ENCODE peak calls at places on chromosomes 12 and 14, in four cellular contexts. Z, F, K and P are unnamed samples.

GRCh38 chr12:89350661-89351488 is 1.4 kb downstream of the DUSP6 start:
- DNase-seq in F (no peak), K (no peak), Z (no peak), P (no peak)

GRCh38 chr14:68143341-68143807 is 323.8 kb downstream of the RAD51B start:
- DNase-seq in Z (no peak), F (no peak), K (no peak), P (no peak)

GRCh38 chr14:68039593-68039992 is 220.0 kb downstream of the RAD51B start:
- DNase-seq in F (no peak), K (no peak), Z (no peak), P (no peak)

GRCh38 chr14:106875503-106875902 is 1349.1 kb downstream of the TMEM121 start:
- DNase-seq in F (no peak), K (no peak), Z (no peak), P (no peak)

GRCh38 chr14:51353901-51354300 is 113.9 kb downstream of the TMX1 start:
- DNase-seq in Z (no peak), F (no peak), K (no peak), P (no peak)

GRCh38 chr12:113918306-113918705 is 47.8 kb downstream of the RBM19 start:
- DNase-seq in Z (no peak), K (no peak), F (no peak), P (no peak)

GRCh38 chr14:73263606-73264005 is 26.3 kb downstream of the PAPLN start:
- DNase-seq in F (no peak), Z (no peak), K (no peak), P (no peak)

GRCh38 chr14:23147676-23148075 is 28.6 kb upstream of the CEBPE start:
- DNase-seq in F (no peak), K (no peak), Z (no peak), P (no peak)

GRCh38 chr12:57216931-57217871 is 607 bp downstream of the NXPH4 start:
- DNase-seq in F (no peak), Z (no peak), K (peak), P (peak)

GRCh38 chr14:91796622-91797347 is 64.9 kb upstream of the CATSPERB start:
- DNase-seq in K (no peak), F (no peak), Z (no peak), P (no peak)

GRCh38 chr14:66036598-66036997 is 449.6 kb upstream of the CCDC196 start:
- DNase-seq in Z (no peak), K (no peak), F (no peak), P (no peak)

GRCh38 chr14:93033983-93034670 is 81.6 kb downstream of the ITPK1 start:
- DNase-seq in F (no peak), Z (no peak), K (peak), P (peak)

GRCh38 chr14:34426313-34427295 is 35.4 kb downstream of the SPTSSA start:
- DNase-seq in Z (no peak), K (no peak), F (no peak), P (no peak)

GRCh38 chr14:35215110-35215872 is 76.9 kb upstream of the PSMA6 start:
- DNase-seq in Z (peak), F (no peak), K (no peak), P (peak)

GRCh38 chr12:54977155-54977554 is 7.4 kb downstream of the TESPA1 start:
- DNase-seq in F (no peak), K (no peak), Z (no peak), P (no peak)

GRCh38 chr14:99938376-99938775 is 126.8 kb upstream of the EVL start:
- DNase-seq in Z (no peak), F (no peak), K (no peak), P (no peak)

GRCh38 chr12:60172696-60173095 is 576.9 kb downstream of the SLC16A7 start:
- DNase-seq in K (no peak), F (no peak), Z (no peak), P (no peak)

GRCh38 chr12:63212316-63212715 is 61.3 kb upstream of the AVPR1A start:
- DNase-seq in K (no peak), F (no peak), Z (no peak), P (no peak)

GRCh38 chr14:74350944-74351323 is 2.7 kb downstream of the VRTN start:
- DNase-seq in F (no peak), K (no peak), Z (no peak), P (no peak)

GRCh38 chr12:8065991-8066594 is at the start of gene C3AR1:
- DNase-seq in Z (no peak), F (no peak), K (no peak), P (no peak)

GRCh38 chr14:70707138-70708038 is 65.7 kb downstream of the TTC9 start:
- DNase-seq in Z (peak), K (no peak), F (peak), P (no peak)

GRCh38 chr12:125512541-125513298 is 447.5 kb downstream of the AACS start:
- DNase-seq in K (no peak), Z (no peak), F (no peak), P (no peak)

GRCh38 chr14:74275265-74275841 is 27.4 kb downstream of the ABCD4 start:
- DNase-seq in F (no peak), K (no peak), Z (no peak), P (no peak)

GRCh38 chr14:50829472-50830043 is 1.4 kb downstream of the NIN start:
- DNase-seq in F (no peak), Z (no peak), K (no peak), P (no peak)

GRCh38 chr12:6771091-6771495 is 1.2 kb upstream of the LAG3 start:
- DNase-seq in K (no peak), F (no peak), Z (no peak), P (no peak)

GRCh38 chr12:127680516-127680915 is 586.5 kb upstream of the TMEM132C start:
- DNase-seq in F (no peak), Z (no peak), K (no peak), P (no peak)

GRCh38 chr14:54724772-54725325 is 157.9 kb downstream of the SAMD4A start:
- DNase-seq in K (no peak), F (no peak), Z (no peak), P (no peak)

GRCh38 chr12:45415393-45415817 is 199.5 kb downstream of the ANO6 start:
- DNase-seq in Z (peak), K (no peak), F (peak), P (peak)

GRCh38 chr14:35808076-35808657 is 928 bp downstream of the RALGAPA1 start:
- DNase-seq in Z (no peak), F (no peak), K (peak), P (peak)

GRCh38 chr12:2406903-2407302 is 354.1 kb downstream of the CACNA1C start:
- DNase-seq in F (no peak), K (no peak), Z (no peak), P (no peak)

GRCh38 chr12:71556881-71557280 is 106.8 kb downstream of the ZFC3H1 start:
- DNase-seq in Z (peak), K (no peak), F (no peak), P (no peak)

GRCh38 chr12:93322784-93323183 is 54.9 kb upstream of the NUDT4 start:
- DNase-seq in Z (no peak), K (no peak), F (no peak), P (no peak)

GRCh38 chr12:92206596-92206995 is 61.0 kb upstream of the BTG1 start:
- DNase-seq in K (no peak), F (no peak), Z (no peak), P (no peak)

GRCh38 chr12:92210062-92210461 is 64.4 kb upstream of the BTG1 start:
- DNase-seq in K (no peak), Z (no peak), F (peak), P (no peak)

DNA sequence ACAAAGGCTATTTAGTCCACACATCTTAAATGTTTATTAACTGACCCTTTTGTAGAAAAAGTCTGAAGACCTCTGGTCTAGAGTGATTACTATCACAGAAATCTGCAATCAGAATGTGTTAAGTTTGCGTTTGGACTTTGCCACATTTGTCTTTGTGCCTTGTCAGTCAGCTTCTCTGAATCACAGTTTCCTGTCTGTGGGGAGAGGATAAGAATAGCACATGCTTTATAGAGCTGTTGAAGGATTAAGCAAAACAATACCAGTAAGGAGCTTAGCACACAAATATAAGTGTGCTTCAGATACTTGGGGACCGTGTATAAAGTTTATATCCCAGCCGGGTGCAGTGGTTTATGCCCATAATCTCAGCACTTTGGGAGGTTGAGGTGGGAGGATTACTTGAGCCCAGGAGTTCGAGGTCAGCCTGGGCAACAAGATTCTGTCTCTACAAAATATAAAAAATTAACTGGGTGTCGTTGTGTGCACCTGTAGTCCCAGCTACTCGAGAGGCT is 63.0 kb upstream of the BTG1 start:
- DNase-seq in F (peak), K (no peak), Z (no peak), P (no peak)
- TF ChIP-seq FOXK2 in F (no peak), K (peak), Z (no peak), P (no peak)

DNA sequence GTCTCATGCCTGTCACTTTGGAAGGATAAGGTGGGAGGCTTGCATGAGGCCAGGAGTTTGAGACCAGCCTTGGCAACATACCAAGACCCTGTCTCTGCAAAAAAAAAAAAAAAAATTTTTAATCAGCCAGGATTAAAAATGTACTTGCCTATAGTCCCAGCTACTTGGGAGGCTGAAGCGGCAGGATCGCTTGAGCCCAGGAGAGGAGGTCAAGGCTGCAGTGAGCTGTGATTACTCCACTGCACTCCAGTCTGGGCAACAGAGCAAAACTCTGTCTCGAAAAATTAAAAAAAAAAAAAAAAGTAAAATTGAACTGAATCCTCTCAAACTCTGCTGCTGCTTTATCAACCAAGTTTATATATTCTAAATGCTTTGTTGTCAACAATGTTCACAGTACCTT is 128.1 kb upstream of the AEBP2 start:
- DNase-seq in K (no peak), F (no peak), Z (no peak), P (no peak)
- TF ChIP-seq FOXK2 in K (no peak), F (no peak), Z (no peak), P (no peak)

GRCh38 chr12:120150919-120151525 is 34.5 kb upstream of the RAB35 start:
- DNase-seq in Z (no peak), F (no peak), K (no peak), P (no peak)
- TF ChIP-seq FOXK2 in Z (no peak), F (no peak), K (no peak), P (no peak)

DNA sequence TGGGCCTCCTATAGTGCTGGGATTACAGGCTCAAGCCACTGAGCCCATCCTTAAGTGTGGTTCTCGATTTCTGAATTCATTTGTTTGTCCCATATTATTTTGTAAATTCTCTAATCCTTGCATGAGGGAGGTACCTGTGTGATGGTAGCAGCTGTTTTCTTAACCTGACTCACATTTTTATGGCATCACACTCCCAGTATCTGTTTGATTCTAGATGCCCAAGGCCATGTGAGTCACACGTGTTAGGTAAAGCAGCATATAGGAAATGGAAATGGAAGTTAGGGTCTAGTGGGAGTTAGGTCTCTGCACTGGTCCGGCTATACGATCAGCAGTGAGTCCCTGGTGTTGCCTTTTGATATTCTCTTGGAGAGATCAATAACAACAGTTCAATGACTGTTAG is 198.1 kb downstream of the ERC1 start:
- DNase-seq in F (no peak), K (no peak), Z (no peak), P (no peak)
- TF ChIP-seq FOXK2 in F (no peak), K (no peak), Z (no peak), P (no peak)

GRCh38 chr12:32049956-32050355 is 56.7 kb upstream of the BICD1 start:
- DNase-seq in Z (no peak), F (no peak), K (no peak), P (no peak)

GRCh38 chr12:32053881-32054624 is 52.6 kb upstream of the BICD1 start:
- DNase-seq in F (no peak), K (peak), Z (peak), P (no peak)

GRCh38 chr12:32048791-32049190 is 57.9 kb upstream of the BICD1 start:
- DNase-seq in Z (no peak), F (no peak), K (no peak), P (no peak)

GRCh38 chr12:32051511-32052299 is 54.9 kb upstream of the BICD1 start:
- DNase-seq in K (no peak), Z (no peak), F (no peak), P (no peak)

GRCh38 chr12:32052300-32052691 is 54.4 kb upstream of the BICD1 start:
- DNase-seq in F (no peak), Z (no peak), K (no peak), P (no peak)
- TF ChIP-seq FOXK2 in F (no peak), Z (no peak), K (no peak), P (no peak)

GRCh38 chr14:26984318-26985177 is 386.7 kb upstream of the NOVA1 start:
- DNase-seq in K (peak), F (no peak), Z (peak), P (peak)
- TF ChIP-seq FOXK2 in K (no peak), F (no peak), Z (no peak), P (no peak)

GRCh38 chr12:42589465-42590323 is at the start of gene PRICKLE1:
- DNase-seq in K (peak), F (no peak), Z (no peak), P (peak)

GRCh38 chr12:42587564-42588307 is 1.8 kb downstream of the PRICKLE1 start:
- DNase-seq in F (no peak), Z (peak), K (no peak), P (no peak)

GRCh38 chr12:42588308-42588836 is 1.2 kb downstream of the PRICKLE1 start:
- DNase-seq in F (no peak), Z (no peak), K (no peak), P (no peak)

GRCh38 chr12:42588981-42589464 is 523 bp downstream of the PRICKLE1 start:
- DNase-seq in Z (no peak), K (peak), F (no peak), P (peak)

GRCh38 chr12:42590324-42590934 is 883 bp upstream of the PRICKLE1 start:
- DNase-seq in F (no peak), Z (no peak), K (no peak), P (no peak)
- TF ChIP-seq FOXK2 in F (no peak), Z (no peak), K (no peak), P (no peak)

GRCh38 chr12:78530065-78530765 is 334.4 kb upstream of the SYT1 start:
- DNase-seq in K (no peak), Z (no peak), F (no peak), P (no peak)
- TF ChIP-seq FOXK2 in K (no peak), Z (no peak), F (no peak), P (no peak)

DNA sequence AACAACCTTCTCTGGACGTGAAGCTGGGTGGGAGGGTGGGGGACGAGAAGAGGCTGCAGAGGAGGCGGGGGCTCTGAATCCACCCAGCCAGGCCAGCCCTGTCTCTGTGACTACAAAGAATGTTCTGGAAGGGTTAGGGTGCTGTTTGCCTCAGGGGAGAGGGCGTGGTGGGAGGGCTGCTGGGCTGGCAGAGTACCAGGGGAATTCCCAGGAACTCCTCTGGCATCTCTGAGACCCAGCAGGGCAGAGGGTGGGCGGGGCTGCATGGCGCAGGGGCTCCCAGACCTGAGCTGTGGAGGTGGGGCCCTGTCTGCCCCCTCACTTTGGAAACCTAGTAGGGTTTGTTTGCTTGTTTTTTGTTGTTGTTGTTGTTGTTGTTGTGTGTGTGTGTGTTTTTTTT is 45.5 kb upstream of the FZD10 start:
- DNase-seq in F (no peak), K (no peak), Z (no peak), P (no peak)
- TF ChIP-seq FOXK2 in F (no peak), K (no peak), Z (no peak), P (no peak)

DNA sequence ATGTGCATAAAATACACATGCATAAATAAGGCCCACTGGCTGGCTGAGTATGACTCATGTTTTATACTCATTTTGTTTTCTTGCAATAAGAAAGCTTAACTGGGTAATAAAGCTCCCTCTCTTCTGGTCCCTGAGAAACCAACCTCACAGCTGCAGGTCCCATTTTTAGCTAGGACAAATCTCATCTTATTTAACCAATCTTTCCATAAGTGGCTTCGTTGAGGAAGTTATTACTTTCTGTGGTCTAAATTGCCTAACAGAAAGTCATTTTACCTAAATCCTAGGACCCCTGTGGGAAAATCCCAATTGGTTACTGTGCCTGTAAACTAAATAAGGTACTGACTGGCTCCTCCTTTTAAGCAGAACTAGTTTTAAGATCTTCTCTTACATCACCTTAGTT is 232.9 kb upstream of the FBXO33 start:
- DNase-seq in K (no peak), F (no peak), Z (no peak), P (no peak)
- TF ChIP-seq FOXK2 in K (no peak), F (no peak), Z (no peak), P (no peak)